ENCODE peak calls at places on chromosomes 13 and 19, in nine cellular contexts. One of them, this sample, is unnamed.

GRCh38 chr19:648904-649733 is 9.4 kb downstream of the FGF22 start:
- DNase-seq in A549: no peak
- DNase-seq in stimulated activated naive CD8-positive, alpha-beta T cell treated with anti-CD3 and anti-CD28 coated beads, Interleukin-15, Interleukin-2, amounts not matched to agents 100 U/mL and 50 U/mL, for 24 hours: no peak
- DNase-seq in H9: no peak
- DNase-seq in hypothalamus: no peak
- DNase-seq in T-helper 22 cell: no peak
- DNase-seq in activated naive CD4-positive, alpha-beta T cell treated with anti-CD3 and anti-CD28 coated beads, Interleukin-2, amount 10 ng/mL, durations not matched to agents 7 days and 5 days: no peak
- DNase-seq in NCI-H187: no peak
- DNase-seq in NCI-H1105 treated with DMSO at 0.1 percent for 48 hours: no peak
- DNase-seq in this sample: no peak

GRCh38 chr19:39327990-39328705 is 7.5 kb upstream of the LRFN1 start:
- DNase-seq in A549: peak
- DNase-seq in stimulated activated naive CD8-positive, alpha-beta T cell treated with anti-CD3 and anti-CD28 coated beads, Interleukin-15, Interleukin-2, amounts not matched to agents 100 U/mL and 50 U/mL, for 24 hours: peak
- DNase-seq in H9: peak
- DNase-seq in hypothalamus: peak
- DNase-seq in T-helper 22 cell: peak
- DNase-seq in activated naive CD4-positive, alpha-beta T cell treated with anti-CD3 and anti-CD28 coated beads, Interleukin-2, amount 10 ng/mL, durations not matched to agents 7 days and 5 days: peak
- DNase-seq in NCI-H187: peak
- DNase-seq in NCI-H1105 treated with DMSO at 0.1 percent for 48 hours: peak
- DNase-seq in this sample: peak

GRCh38 chr13:29937836-29938235 is 87.4 kb upstream of the UBL3 start:
- DNase-seq in A549: no peak
- DNase-seq in stimulated activated naive CD8-positive, alpha-beta T cell treated with anti-CD3 and anti-CD28 coated beads, Interleukin-15, Interleukin-2, amounts not matched to agents 100 U/mL and 50 U/mL, for 24 hours: no peak
- DNase-seq in H9: peak
- DNase-seq in hypothalamus: no peak
- DNase-seq in T-helper 22 cell: no peak
- DNase-seq in activated naive CD4-positive, alpha-beta T cell treated with anti-CD3 and anti-CD28 coated beads, Interleukin-2, amount 10 ng/mL, durations not matched to agents 7 days and 5 days: peak
- DNase-seq in NCI-H187: peak
- DNase-seq in NCI-H1105 treated with DMSO at 0.1 percent for 48 hours: no peak
- DNase-seq in this sample: no peak

GRCh38 chr19:53553159-53553558 is 15.2 kb downstream of the ZNF331 start:
- DNase-seq in A549: no peak
- DNase-seq in stimulated activated naive CD8-positive, alpha-beta T cell treated with anti-CD3 and anti-CD28 coated beads, Interleukin-15, Interleukin-2, amounts not matched to agents 100 U/mL and 50 U/mL, for 24 hours: no peak
- DNase-seq in H9: no peak
- DNase-seq in hypothalamus: no peak
- DNase-seq in T-helper 22 cell: no peak
- DNase-seq in activated naive CD4-positive, alpha-beta T cell treated with anti-CD3 and anti-CD28 coated beads, Interleukin-2, amount 10 ng/mL, durations not matched to agents 7 days and 5 days: no peak
- DNase-seq in NCI-H187: no peak
- DNase-seq in NCI-H1105 treated with DMSO at 0.1 percent for 48 hours: no peak
- DNase-seq in this sample: no peak

GRCh38 chr19:44623080-44623479 is 9.7 kb downstream of the IGSF23 start:
- DNase-seq in A549: no peak
- DNase-seq in stimulated activated naive CD8-positive, alpha-beta T cell treated with anti-CD3 and anti-CD28 coated beads, Interleukin-15, Interleukin-2, amounts not matched to agents 100 U/mL and 50 U/mL, for 24 hours: no peak
- DNase-seq in H9: no peak
- DNase-seq in hypothalamus: no peak
- DNase-seq in T-helper 22 cell: no peak
- DNase-seq in activated naive CD4-positive, alpha-beta T cell treated with anti-CD3 and anti-CD28 coated beads, Interleukin-2, amount 10 ng/mL, durations not matched to agents 7 days and 5 days: no peak
- DNase-seq in NCI-H187: no peak
- DNase-seq in NCI-H1105 treated with DMSO at 0.1 percent for 48 hours: no peak
- DNase-seq in this sample: no peak

GRCh38 chr19:58009666-58010301 is 7.2 kb upstream of the ZNF606 start:
- DNase-seq in A549: peak
- DNase-seq in stimulated activated naive CD8-positive, alpha-beta T cell treated with anti-CD3 and anti-CD28 coated beads, Interleukin-15, Interleukin-2, amounts not matched to agents 100 U/mL and 50 U/mL, for 24 hours: peak
- DNase-seq in H9: peak
- DNase-seq in hypothalamus: peak
- DNase-seq in T-helper 22 cell: no peak
- DNase-seq in activated naive CD4-positive, alpha-beta T cell treated with anti-CD3 and anti-CD28 coated beads, Interleukin-2, amount 10 ng/mL, durations not matched to agents 7 days and 5 days: peak
- DNase-seq in NCI-H187: peak
- DNase-seq in NCI-H1105 treated with DMSO at 0.1 percent for 48 hours: peak
- DNase-seq in this sample: peak

GRCh38 chr19:2064395-2064787 is 13.3 kb upstream of the MKNK2 start:
- DNase-seq in A549: no peak
- DNase-seq in stimulated activated naive CD8-positive, alpha-beta T cell treated with anti-CD3 and anti-CD28 coated beads, Interleukin-15, Interleukin-2, amounts not matched to agents 100 U/mL and 50 U/mL, for 24 hours: no peak
- DNase-seq in H9: no peak
- DNase-seq in hypothalamus: no peak
- DNase-seq in T-helper 22 cell: no peak
- DNase-seq in activated naive CD4-positive, alpha-beta T cell treated with anti-CD3 and anti-CD28 coated beads, Interleukin-2, amount 10 ng/mL, durations not matched to agents 7 days and 5 days: no peak
- DNase-seq in NCI-H187: no peak
- DNase-seq in NCI-H1105 treated with DMSO at 0.1 percent for 48 hours: no peak
- DNase-seq in this sample: no peak

GRCh38 chr19:14871619-14872230 is 14.2 kb downstream of the OR7A17 start:
- DNase-seq in A549: peak
- DNase-seq in stimulated activated naive CD8-positive, alpha-beta T cell treated with anti-CD3 and anti-CD28 coated beads, Interleukin-15, Interleukin-2, amounts not matched to agents 100 U/mL and 50 U/mL, for 24 hours: no peak
- DNase-seq in H9: no peak
- DNase-seq in hypothalamus: no peak
- DNase-seq in T-helper 22 cell: no peak
- DNase-seq in activated naive CD4-positive, alpha-beta T cell treated with anti-CD3 and anti-CD28 coated beads, Interleukin-2, amount 10 ng/mL, durations not matched to agents 7 days and 5 days: no peak
- DNase-seq in NCI-H187: no peak
- DNase-seq in NCI-H1105 treated with DMSO at 0.1 percent for 48 hours: no peak
- DNase-seq in this sample: no peak

GRCh38 chr19:2123682-2124387 is 27.1 kb downstream of the IZUMO4 start:
- DNase-seq in A549: no peak
- DNase-seq in stimulated activated naive CD8-positive, alpha-beta T cell treated with anti-CD3 and anti-CD28 coated beads, Interleukin-15, Interleukin-2, amounts not matched to agents 100 U/mL and 50 U/mL, for 24 hours: peak
- DNase-seq in H9: peak
- DNase-seq in hypothalamus: no peak
- DNase-seq in T-helper 22 cell: no peak
- DNase-seq in activated naive CD4-positive, alpha-beta T cell treated with anti-CD3 and anti-CD28 coated beads, Interleukin-2, amount 10 ng/mL, durations not matched to agents 7 days and 5 days: peak
- DNase-seq in NCI-H187: no peak
- DNase-seq in NCI-H1105 treated with DMSO at 0.1 percent for 48 hours: no peak
- DNase-seq in this sample: no peak

GRCh38 chr19:5553892-5554291 is 13.9 kb downstream of the TINCR start:
- DNase-seq in A549: no peak
- DNase-seq in stimulated activated naive CD8-positive, alpha-beta T cell treated with anti-CD3 and anti-CD28 coated beads, Interleukin-15, Interleukin-2, amounts not matched to agents 100 U/mL and 50 U/mL, for 24 hours: no peak
- DNase-seq in H9: no peak
- DNase-seq in hypothalamus: no peak
- DNase-seq in T-helper 22 cell: no peak
- DNase-seq in activated naive CD4-positive, alpha-beta T cell treated with anti-CD3 and anti-CD28 coated beads, Interleukin-2, amount 10 ng/mL, durations not matched to agents 7 days and 5 days: no peak
- DNase-seq in NCI-H187: no peak
- DNase-seq in NCI-H1105 treated with DMSO at 0.1 percent for 48 hours: no peak
- DNase-seq in this sample: no peak

GRCh38 chr19:49468199-49468598 is 5.8 kb upstream of the FLT3LG start:
- DNase-seq in A549: no peak
- DNase-seq in stimulated activated naive CD8-positive, alpha-beta T cell treated with anti-CD3 and anti-CD28 coated beads, Interleukin-15, Interleukin-2, amounts not matched to agents 100 U/mL and 50 U/mL, for 24 hours: no peak
- DNase-seq in H9: peak
- DNase-seq in hypothalamus: no peak
- DNase-seq in T-helper 22 cell: no peak
- DNase-seq in activated naive CD4-positive, alpha-beta T cell treated with anti-CD3 and anti-CD28 coated beads, Interleukin-2, amount 10 ng/mL, durations not matched to agents 7 days and 5 days: no peak
- DNase-seq in NCI-H187: no peak
- DNase-seq in NCI-H1105 treated with DMSO at 0.1 percent for 48 hours: no peak
- DNase-seq in this sample: no peak

GRCh38 chr19:30227071-30227621 is 145.0 kb upstream of the ZNF536 start:
- DNase-seq in A549: no peak
- DNase-seq in stimulated activated naive CD8-positive, alpha-beta T cell treated with anti-CD3 and anti-CD28 coated beads, Interleukin-15, Interleukin-2, amounts not matched to agents 100 U/mL and 50 U/mL, for 24 hours: no peak
- DNase-seq in H9: no peak
- DNase-seq in hypothalamus: no peak
- DNase-seq in T-helper 22 cell: no peak
- DNase-seq in activated naive CD4-positive, alpha-beta T cell treated with anti-CD3 and anti-CD28 coated beads, Interleukin-2, amount 10 ng/mL, durations not matched to agents 7 days and 5 days: no peak
- DNase-seq in NCI-H187: no peak
- DNase-seq in NCI-H1105 treated with DMSO at 0.1 percent for 48 hours: peak
- DNase-seq in this sample: no peak

GRCh38 chr13:100566543-100566942 is 22.0 kb downstream of the GGACT start:
- DNase-seq in A549: peak
- DNase-seq in stimulated activated naive CD8-positive, alpha-beta T cell treated with anti-CD3 and anti-CD28 coated beads, Interleukin-15, Interleukin-2, amounts not matched to agents 100 U/mL and 50 U/mL, for 24 hours: no peak
- DNase-seq in H9: no peak
- DNase-seq in hypothalamus: no peak
- DNase-seq in T-helper 22 cell: no peak
- DNase-seq in activated naive CD4-positive, alpha-beta T cell treated with anti-CD3 and anti-CD28 coated beads, Interleukin-2, amount 10 ng/mL, durations not matched to agents 7 days and 5 days: no peak
- DNase-seq in NCI-H187: no peak
- DNase-seq in NCI-H1105 treated with DMSO at 0.1 percent for 48 hours: no peak
- DNase-seq in this sample: no peak

GRCh38 chr13:41533676-41534075 is 76.3 kb downstream of the RGCC start:
- DNase-seq in A549: no peak
- DNase-seq in stimulated activated naive CD8-positive, alpha-beta T cell treated with anti-CD3 and anti-CD28 coated beads, Interleukin-15, Interleukin-2, amounts not matched to agents 100 U/mL and 50 U/mL, for 24 hours: no peak
- DNase-seq in H9: no peak
- DNase-seq in hypothalamus: no peak
- DNase-seq in T-helper 22 cell: no peak
- DNase-seq in activated naive CD4-positive, alpha-beta T cell treated with anti-CD3 and anti-CD28 coated beads, Interleukin-2, amount 10 ng/mL, durations not matched to agents 7 days and 5 days: no peak
- DNase-seq in NCI-H187: no peak
- DNase-seq in NCI-H1105 treated with DMSO at 0.1 percent for 48 hours: no peak
- DNase-seq in this sample: no peak

This sample was measured in NCI-H1417 treated with DMSO at 0.1 percent for 48 hours.